ENCODE peak calls at places on chromosome 1, in eight cellular contexts. One of them, this sample, is unnamed.

GRCh38 chr1:216331211-216331610 is 92.0 kb downstream of the USH2A start:
- DNase-seq in lung: no peak
- DNase-seq in fibroblast of mammary gland: no peak
- DNase-seq in NCI-H146: no peak
- DNase-seq in mesendoderm: no peak
- DNase-seq in activated naive CD4-positive, alpha-beta T cell: no peak
- DNase-seq in stimulated activated CD8-positive, alpha-beta memory T cell treated with anti-CD3 and anti-CD28 coated beads, Interleukin-7, amount 100 ng/mL, for 4 hours: no peak
- DNase-seq in cardiac muscle cell: no peak
- DNase-seq in this sample: no peak

GRCh38 chr1:27488523-27489138 is 1.3 kb downstream of the WASF2 start:
- DNase-seq in lung: no peak
- DNase-seq in fibroblast of mammary gland: peak
- DNase-seq in NCI-H146: no peak
- DNase-seq in mesendoderm: peak
- DNase-seq in activated naive CD4-positive, alpha-beta T cell: no peak
- DNase-seq in stimulated activated CD8-positive, alpha-beta memory T cell treated with anti-CD3 and anti-CD28 coated beads, Interleukin-7, amount 100 ng/mL, for 4 hours: no peak
- DNase-seq in cardiac muscle cell: peak
- DNase-seq in this sample: peak

GRCh38 chr1:119475866-119476439 is 31.1 kb upstream of the HSD3B1 start:
- DNase-seq in lung: peak
- DNase-seq in fibroblast of mammary gland: peak
- DNase-seq in NCI-H146: peak
- DNase-seq in mesendoderm: peak
- DNase-seq in activated naive CD4-positive, alpha-beta T cell: no peak
- DNase-seq in stimulated activated CD8-positive, alpha-beta memory T cell treated with anti-CD3 and anti-CD28 coated beads, Interleukin-7, amount 100 ng/mL, for 4 hours: no peak
- DNase-seq in cardiac muscle cell: peak
- DNase-seq in this sample: peak

GRCh38 chr1:226309398-226310122 is 596 bp upstream of the LIN9 start:
- DNase-seq in lung: peak
- DNase-seq in fibroblast of mammary gland: peak
- DNase-seq in NCI-H146: peak
- DNase-seq in mesendoderm: peak
- DNase-seq in activated naive CD4-positive, alpha-beta T cell: no peak
- DNase-seq in stimulated activated CD8-positive, alpha-beta memory T cell treated with anti-CD3 and anti-CD28 coated beads, Interleukin-7, amount 100 ng/mL, for 4 hours: no peak
- DNase-seq in cardiac muscle cell: peak
- DNase-seq in this sample: no peak

GRCh38 chr1:2606806-2607680 is 20.5 kb downstream of the PRXL2B start:
- DNase-seq in lung: no peak
- DNase-seq in fibroblast of mammary gland: no peak
- DNase-seq in NCI-H146: no peak
- DNase-seq in mesendoderm: no peak
- DNase-seq in activated naive CD4-positive, alpha-beta T cell: no peak
- DNase-seq in stimulated activated CD8-positive, alpha-beta memory T cell treated with anti-CD3 and anti-CD28 coated beads, Interleukin-7, amount 100 ng/mL, for 4 hours: no peak
- DNase-seq in cardiac muscle cell: no peak
- DNase-seq in this sample: no peak

GRCh38 chr1:65509912-65510680 is 89.6 kb downstream of the LEPR start:
- DNase-seq in lung: no peak
- DNase-seq in fibroblast of mammary gland: peak
- DNase-seq in NCI-H146: no peak
- DNase-seq in mesendoderm: peak
- DNase-seq in activated naive CD4-positive, alpha-beta T cell: no peak
- DNase-seq in stimulated activated CD8-positive, alpha-beta memory T cell treated with anti-CD3 and anti-CD28 coated beads, Interleukin-7, amount 100 ng/mL, for 4 hours: no peak
- DNase-seq in cardiac muscle cell: peak
- DNase-seq in this sample: no peak

GRCh38 chr1:53860967-53861411 is 22.9 kb upstream of the NDC1 start:
- DNase-seq in lung: peak
- DNase-seq in fibroblast of mammary gland: peak
- DNase-seq in NCI-H146: peak
- DNase-seq in mesendoderm: peak
- DNase-seq in activated naive CD4-positive, alpha-beta T cell: no peak
- DNase-seq in stimulated activated CD8-positive, alpha-beta memory T cell treated with anti-CD3 and anti-CD28 coated beads, Interleukin-7, amount 100 ng/mL, for 4 hours: peak
- DNase-seq in cardiac muscle cell: peak
- DNase-seq in this sample: peak

GRCh38 chr1:9784508-9785133 is 39.1 kb downstream of the CLSTN1 start:
- DNase-seq in lung: peak
- DNase-seq in fibroblast of mammary gland: peak
- DNase-seq in NCI-H146: peak
- DNase-seq in mesendoderm: peak
- DNase-seq in activated naive CD4-positive, alpha-beta T cell: peak
- DNase-seq in stimulated activated CD8-positive, alpha-beta memory T cell treated with anti-CD3 and anti-CD28 coated beads, Interleukin-7, amount 100 ng/mL, for 4 hours: peak
- DNase-seq in cardiac muscle cell: peak
- DNase-seq in this sample: peak

GRCh38 chr1:143699731-143700130 is 272.1 kb downstream of the FAM72C start:
- DNase-seq in lung: no peak
- DNase-seq in fibroblast of mammary gland: no peak
- DNase-seq in NCI-H146: no peak
- DNase-seq in mesendoderm: peak
- DNase-seq in activated naive CD4-positive, alpha-beta T cell: no peak
- DNase-seq in stimulated activated CD8-positive, alpha-beta memory T cell treated with anti-CD3 and anti-CD28 coated beads, Interleukin-7, amount 100 ng/mL, for 4 hours: no peak
- DNase-seq in cardiac muscle cell: no peak
- DNase-seq in this sample: no peak

GRCh38 chr1:183310753-183311465 is 107.3 kb downstream of the NMNAT2 start:
- DNase-seq in lung: no peak
- DNase-seq in fibroblast of mammary gland: no peak
- DNase-seq in NCI-H146: no peak
- DNase-seq in mesendoderm: no peak
- DNase-seq in activated naive CD4-positive, alpha-beta T cell: no peak
- DNase-seq in stimulated activated CD8-positive, alpha-beta memory T cell treated with anti-CD3 and anti-CD28 coated beads, Interleukin-7, amount 100 ng/mL, for 4 hours: no peak
- DNase-seq in cardiac muscle cell: no peak
- DNase-seq in this sample: no peak

GRCh38 chr1:230568008-230568407 is 74.3 kb upstream of the COG2 start:
- DNase-seq in lung: no peak
- DNase-seq in fibroblast of mammary gland: peak
- DNase-seq in NCI-H146: peak
- DNase-seq in mesendoderm: peak
- DNase-seq in activated naive CD4-positive, alpha-beta T cell: no peak
- DNase-seq in stimulated activated CD8-positive, alpha-beta memory T cell treated with anti-CD3 and anti-CD28 coated beads, Interleukin-7, amount 100 ng/mL, for 4 hours: no peak
- DNase-seq in cardiac muscle cell: peak
- DNase-seq in this sample: no peak

GRCh38 chr1:98555814-98556213 is 105.7 kb upstream of the SNX7 start:
- DNase-seq in lung: no peak
- DNase-seq in fibroblast of mammary gland: no peak
- DNase-seq in NCI-H146: no peak
- DNase-seq in mesendoderm: no peak
- DNase-seq in activated naive CD4-positive, alpha-beta T cell: no peak
- DNase-seq in stimulated activated CD8-positive, alpha-beta memory T cell treated with anti-CD3 and anti-CD28 coated beads, Interleukin-7, amount 100 ng/mL, for 4 hours: no peak
- DNase-seq in cardiac muscle cell: no peak
- DNase-seq in this sample: no peak

GRCh38 chr1:180360333-180361075 is 130.4 kb downstream of the LHX4 start:
- DNase-seq in lung: no peak
- DNase-seq in fibroblast of mammary gland: peak
- DNase-seq in NCI-H146: no peak
- DNase-seq in mesendoderm: no peak
- DNase-seq in activated naive CD4-positive, alpha-beta T cell: no peak
- DNase-seq in stimulated activated CD8-positive, alpha-beta memory T cell treated with anti-CD3 and anti-CD28 coated beads, Interleukin-7, amount 100 ng/mL, for 4 hours: no peak
- DNase-seq in cardiac muscle cell: no peak
- DNase-seq in this sample: peak

GRCh38 chr1:211549092-211549749 is 29.7 kb downstream of the SLC30A1 start:
- DNase-seq in lung: no peak
- DNase-seq in fibroblast of mammary gland: no peak
- DNase-seq in NCI-H146: no peak
- DNase-seq in mesendoderm: no peak
- DNase-seq in activated naive CD4-positive, alpha-beta T cell: no peak
- DNase-seq in stimulated activated CD8-positive, alpha-beta memory T cell treated with anti-CD3 and anti-CD28 coated beads, Interleukin-7, amount 100 ng/mL, for 4 hours: no peak
- DNase-seq in cardiac muscle cell: no peak
- DNase-seq in this sample: no peak

GRCh38 chr1:201749059-201749458 is 79.9 kb upstream of the IPO9 start:
- DNase-seq in lung: no peak
- DNase-seq in fibroblast of mammary gland: no peak
- DNase-seq in NCI-H146: no peak
- DNase-seq in mesendoderm: no peak
- DNase-seq in activated naive CD4-positive, alpha-beta T cell: no peak
- DNase-seq in stimulated activated CD8-positive, alpha-beta memory T cell treated with anti-CD3 and anti-CD28 coated beads, Interleukin-7, amount 100 ng/mL, for 4 hours: no peak
- DNase-seq in cardiac muscle cell: no peak
- DNase-seq in this sample: no peak

GRCh38 chr1:43232071-43232470 is 37.7 kb upstream of the TMEM125 start:
- DNase-seq in lung: no peak
- DNase-seq in fibroblast of mammary gland: peak
- DNase-seq in NCI-H146: no peak
- DNase-seq in mesendoderm: peak
- DNase-seq in activated naive CD4-positive, alpha-beta T cell: no peak
- DNase-seq in stimulated activated CD8-positive, alpha-beta memory T cell treated with anti-CD3 and anti-CD28 coated beads, Interleukin-7, amount 100 ng/mL, for 4 hours: no peak
- DNase-seq in cardiac muscle cell: peak
- DNase-seq in this sample: no peak

GRCh38 chr1:228405200-228405978 is 1.2 kb downstream of the TRIM11 start:
- DNase-seq in lung: no peak
- DNase-seq in fibroblast of mammary gland: peak
- DNase-seq in NCI-H146: no peak
- DNase-seq in mesendoderm: peak
- DNase-seq in activated naive CD4-positive, alpha-beta T cell: no peak
- DNase-seq in stimulated activated CD8-positive, alpha-beta memory T cell treated with anti-CD3 and anti-CD28 coated beads, Interleukin-7, amount 100 ng/mL, for 4 hours: no peak
- DNase-seq in cardiac muscle cell: no peak
- DNase-seq in this sample: no peak

GRCh38 chr1:55916480-55916879 is 662.9 kb downstream of the PLPP3 start:
- DNase-seq in lung: no peak
- DNase-seq in fibroblast of mammary gland: peak
- DNase-seq in NCI-H146: no peak
- DNase-seq in mesendoderm: no peak
- DNase-seq in activated naive CD4-positive, alpha-beta T cell: no peak
- DNase-seq in stimulated activated CD8-positive, alpha-beta memory T cell treated with anti-CD3 and anti-CD28 coated beads, Interleukin-7, amount 100 ng/mL, for 4 hours: no peak
- DNase-seq in cardiac muscle cell: peak
- DNase-seq in this sample: no peak

GRCh38 chr1:197284325-197284724 is 16.3 kb downstream of the CRB1 start:
- DNase-seq in lung: no peak
- DNase-seq in fibroblast of mammary gland: no peak
- DNase-seq in NCI-H146: no peak
- DNase-seq in mesendoderm: no peak
- DNase-seq in activated naive CD4-positive, alpha-beta T cell: no peak
- DNase-seq in stimulated activated CD8-positive, alpha-beta memory T cell treated with anti-CD3 and anti-CD28 coated beads, Interleukin-7, amount 100 ng/mL, for 4 hours: no peak
- DNase-seq in cardiac muscle cell: no peak
- DNase-seq in this sample: no peak

GRCh38 chr1:201675143-201675542 is 136.2 kb downstream of the NAV1 start:
- DNase-seq in lung: no peak
- DNase-seq in fibroblast of mammary gland: no peak
- DNase-seq in NCI-H146: no peak
- DNase-seq in mesendoderm: no peak
- DNase-seq in activated naive CD4-positive, alpha-beta T cell: no peak
- DNase-seq in stimulated activated CD8-positive, alpha-beta memory T cell treated with anti-CD3 and anti-CD28 coated beads, Interleukin-7, amount 100 ng/mL, for 4 hours: no peak
- DNase-seq in cardiac muscle cell: peak
- DNase-seq in this sample: no peak

GRCh38 chr1:244254467-244254866 is 197.2 kb downstream of the ADSS2 start:
- DNase-seq in lung: peak
- DNase-seq in fibroblast of mammary gland: no peak
- DNase-seq in NCI-H146: no peak
- DNase-seq in mesendoderm: no peak
- DNase-seq in activated naive CD4-positive, alpha-beta T cell: no peak
- DNase-seq in stimulated activated CD8-positive, alpha-beta memory T cell treated with anti-CD3 and anti-CD28 coated beads, Interleukin-7, amount 100 ng/mL, for 4 hours: no peak
- DNase-seq in cardiac muscle cell: no peak
- DNase-seq in this sample: no peak

GRCh38 chr1:995665-996633 is 3.9 kb downstream of the HES4 start:
- DNase-seq in lung: no peak
- DNase-seq in fibroblast of mammary gland: no peak
- DNase-seq in NCI-H146: no peak
- DNase-seq in mesendoderm: no peak
- DNase-seq in activated naive CD4-positive, alpha-beta T cell: no peak
- DNase-seq in stimulated activated CD8-positive, alpha-beta memory T cell treated with anti-CD3 and anti-CD28 coated beads, Interleukin-7, amount 100 ng/mL, for 4 hours: no peak
- DNase-seq in cardiac muscle cell: no peak
- DNase-seq in this sample: no peak

GRCh38 chr1:207612762-207613161 is 32.2 kb upstream of the CR1L start:
- DNase-seq in lung: no peak
- DNase-seq in fibroblast of mammary gland: no peak
- DNase-seq in NCI-H146: no peak
- DNase-seq in mesendoderm: no peak
- DNase-seq in activated naive CD4-positive, alpha-beta T cell: no peak
- DNase-seq in stimulated activated CD8-positive, alpha-beta memory T cell treated with anti-CD3 and anti-CD28 coated beads, Interleukin-7, amount 100 ng/mL, for 4 hours: no peak
- DNase-seq in cardiac muscle cell: no peak
- DNase-seq in this sample: no peak

GRCh38 chr1:3787745-3788605 is 8.3 kb downstream of the LRRC47 start:
- DNase-seq in lung: no peak
- DNase-seq in fibroblast of mammary gland: no peak
- DNase-seq in NCI-H146: no peak
- DNase-seq in mesendoderm: no peak
- DNase-seq in activated naive CD4-positive, alpha-beta T cell: no peak
- DNase-seq in stimulated activated CD8-positive, alpha-beta memory T cell treated with anti-CD3 and anti-CD28 coated beads, Interleukin-7, amount 100 ng/mL, for 4 hours: no peak
- DNase-seq in cardiac muscle cell: no peak
- DNase-seq in this sample: no peak

GRCh38 chr1:95627244-95627643 is 393.2 kb downstream of the RWDD3 start:
- DNase-seq in lung: no peak
- DNase-seq in fibroblast of mammary gland: no peak
- DNase-seq in NCI-H146: no peak
- DNase-seq in mesendoderm: peak
- DNase-seq in activated naive CD4-positive, alpha-beta T cell: no peak
- DNase-seq in stimulated activated CD8-positive, alpha-beta memory T cell treated with anti-CD3 and anti-CD28 coated beads, Interleukin-7, amount 100 ng/mL, for 4 hours: no peak
- DNase-seq in cardiac muscle cell: peak
- DNase-seq in this sample: no peak

GRCh38 chr1:57949168-57949567 is 525.3 kb upstream of the DAB1 start:
- DNase-seq in lung: no peak
- DNase-seq in fibroblast of mammary gland: no peak
- DNase-seq in NCI-H146: no peak
- DNase-seq in mesendoderm: peak
- DNase-seq in activated naive CD4-positive, alpha-beta T cell: no peak
- DNase-seq in stimulated activated CD8-positive, alpha-beta memory T cell treated with anti-CD3 and anti-CD28 coated beads, Interleukin-7, amount 100 ng/mL, for 4 hours: no peak
- DNase-seq in cardiac muscle cell: no peak
- DNase-seq in this sample: no peak

GRCh38 chr1:84669831-84670230 is 20.4 kb downstream of the SSX2IP start:
- DNase-seq in lung: no peak
- DNase-seq in fibroblast of mammary gland: no peak
- DNase-seq in NCI-H146: no peak
- DNase-seq in mesendoderm: no peak
- DNase-seq in activated naive CD4-positive, alpha-beta T cell: no peak
- DNase-seq in stimulated activated CD8-positive, alpha-beta memory T cell treated with anti-CD3 and anti-CD28 coated beads, Interleukin-7, amount 100 ng/mL, for 4 hours: no peak
- DNase-seq in cardiac muscle cell: peak
- DNase-seq in this sample: no peak